ENCODE peak calls at places on chromosomes 7 and 10, in ten cellular contexts. K is heart left ventricle, S is fibroblast of the aortic adventitia, P is HFFc6, D is IMR-90, E is psoas muscle, O is AG09309, Y is AG04450, J is fibroblast of lung, L is stomach. R is an unnamed sample.

GRCh38 chr10:110916554-110917346 is 2.2 kb downstream of the BBIP1 start:
- DNase-seq in K (no peak), Y (peak; percentile 49), L (no peak), D (peak; percentile 87), J (peak; percentile 69), P (peak; percentile 92), E (no peak), O (peak; percentile 94), S (peak; percentile 89), R (no peak)

GRCh38 chr7:83996879-83997278 is 197.7 kb downstream of the SEMA3A start:
- DNase-seq in P (no peak), D (peak; percentile 31), J (peak; percentile 75), O (no peak), S (no peak), K (no peak), E (no peak), Y (no peak), L (no peak), R (no peak)

GRCh38 chr7:139358541-139359365 is 941 bp upstream of the LUC7L2 start:
- DNase-seq in D (peak; percentile 33), O (no peak), L (no peak), J (peak; percentile 66), S (peak; percentile 59), Y (no peak), P (no peak), K (no peak), E (peak; percentile 26), R (peak; percentile 4)

GRCh38 chr10:112360308-112361270 is 13.3 kb upstream of the ACSL5 start:
- DNase-seq in K (peak; percentile 73), J (no peak), S (peak; percentile 73), P (peak; percentile 38), Y (no peak), E (peak; percentile 49), D (peak; percentile 21), L (peak; percentile 82), O (no peak), R (peak; percentile 68)

GRCh38 chr10:96295475-96295874 is 8.8 kb upstream of the DNTT start:
- DNase-seq in S (no peak), E (no peak), K (no peak), Y (no peak), J (no peak), L (no peak), O (no peak), D (no peak), P (no peak), R (no peak)

GRCh38 chr7:158061884-158062656 is 525.6 kb downstream of the PTPRN2 start:
- DNase-seq in K (no peak), O (no peak), D (no peak), S (no peak), E (no peak), J (no peak), Y (no peak), L (no peak), P (no peak), R (no peak)

GRCh38 chr10:63264852-63265617 is 131.9 kb downstream of the NRBF2 start:
- DNase-seq in K (peak; percentile 33), E (no peak), J (peak; percentile 76), D (peak; percentile 68), O (no peak), P (peak; percentile 11), Y (no peak), S (peak; percentile 57), L (no peak), R (no peak)

GRCh38 chr10:97771913-97772823 is at the start of gene SFRP5:
- DNase-seq in E (no peak), L (no peak), P (no peak), S (no peak), K (no peak), Y (no peak), D (no peak), J (no peak), O (no peak), R (no peak)

DNA sequence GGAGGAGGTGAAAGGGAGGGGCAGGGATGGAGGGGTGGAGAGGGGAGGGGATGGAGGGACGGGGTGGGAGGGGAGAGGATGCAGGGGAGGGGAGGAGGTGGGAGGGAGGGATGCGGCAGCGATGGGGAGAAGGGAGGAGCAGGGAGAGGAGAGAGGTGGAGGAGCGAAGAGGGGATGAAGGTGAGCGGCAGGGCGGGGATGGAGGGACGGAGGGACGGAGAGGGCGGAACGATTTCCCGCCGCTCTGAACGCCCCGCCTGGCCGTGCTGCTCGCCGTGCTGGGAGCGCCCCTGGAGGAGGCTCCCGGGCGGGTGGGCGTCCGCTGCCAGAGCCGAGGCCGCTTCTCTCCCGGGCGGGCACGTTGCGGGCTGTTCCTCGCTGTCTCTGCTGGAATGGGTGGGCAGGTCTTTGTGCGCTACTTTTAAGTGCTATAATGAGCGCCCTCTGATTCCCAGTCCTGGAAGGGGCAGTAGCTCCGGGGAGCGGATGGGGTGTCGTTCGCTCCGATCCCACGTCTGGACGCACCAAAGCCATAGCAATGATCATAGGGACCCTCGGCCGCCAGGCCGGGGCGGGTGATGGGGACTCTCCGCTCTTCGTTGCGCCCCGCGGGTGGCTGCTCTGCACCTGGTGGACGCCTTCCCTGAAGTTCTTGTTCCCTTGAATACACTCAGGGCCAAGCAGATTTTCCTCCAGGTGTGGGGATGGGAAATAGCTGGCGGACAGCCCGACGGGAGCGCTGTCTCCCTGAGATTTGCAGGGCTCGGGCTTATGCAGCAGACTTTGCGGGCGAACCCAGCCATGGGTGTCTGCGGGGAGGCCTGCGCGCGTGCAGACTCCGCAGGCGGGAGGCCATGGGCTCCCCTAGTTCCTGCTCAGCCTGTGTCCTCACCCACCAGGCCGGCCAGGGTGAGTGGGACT is 81.1 kb upstream of the CPXM2 start:
- DNase-seq in J (no peak), K (no peak), S (no peak), L (no peak), P (no peak), E (no peak), D (no peak), O (no peak), Y (no peak), R (no peak)
- TF ChIP-seq CTCF in J (no peak), K (no peak), S (no peak), L (no peak), P (no peak), E (no peak), D (no peak), O (no peak), Y (no peak), R (no peak)

GRCh38 chr10:78844956-78845355 is 223.8 kb upstream of the ZMIZ1 start:
- DNase-seq in J (no peak), Y (no peak), E (no peak), P (no peak), O (no peak), L (no peak), S (no peak), K (no peak), D (no peak), R (no peak)
- TF ChIP-seq CTCF in J (no peak), Y (no peak), E (no peak), P (peak; percentile 35), O (no peak), L (no peak), S (no peak), K (no peak), D (no peak), R (peak; percentile 5)

DNA sequence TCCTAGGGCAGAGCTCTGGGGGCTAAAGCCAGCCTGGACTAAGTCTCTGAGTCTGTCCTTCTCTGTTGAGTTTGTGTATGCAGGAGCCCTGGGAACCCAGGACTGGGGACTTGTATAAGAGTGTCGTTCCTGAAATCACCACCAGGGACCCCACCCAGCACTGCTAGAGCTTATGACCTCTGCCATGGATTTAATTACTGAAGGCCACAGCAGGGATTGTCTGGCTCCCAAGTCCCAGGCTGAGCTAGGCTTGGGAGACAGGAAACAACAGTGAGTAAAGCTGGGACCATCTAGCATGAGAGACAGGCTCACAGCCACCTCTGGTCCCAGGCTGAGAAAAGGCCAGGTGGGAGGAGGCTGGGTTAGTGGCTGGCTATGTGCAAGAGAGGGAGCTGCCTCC is 1.4 kb upstream of the TSPAN15 start:
- DNase-seq in D (peak; percentile 13), O (no peak), L (peak; percentile 69), J (peak; percentile 33), S (peak; percentile 16), Y (no peak), K (peak; percentile 69), E (no peak), P (peak; percentile 53), R (no peak)
- TF ChIP-seq CTCF in D (peak; percentile 28), O (peak; percentile 41), L (peak; percentile 60), J (no peak), S (peak; percentile 48), Y (peak; percentile 45), K (peak; percentile 57), E (peak; percentile 63), P (peak; percentile 83), R (peak; percentile 56)

GRCh38 chr10:5582736-5583135 is 58.0 kb downstream of the CALML3 start:
- DNase-seq in J (no peak), S (no peak), K (no peak), P (no peak), O (no peak), L (no peak), Y (no peak), D (no peak), E (no peak), R (no peak)
- TF ChIP-seq CTCF in J (no peak), S (no peak), K (no peak), P (peak; percentile 46), O (no peak), L (no peak), Y (peak; percentile 8), D (no peak), E (no peak), R (peak; percentile 43)

GRCh38 chr7:26987338-26987737 is 108.5 kb downstream of the HOXA1 start:
- DNase-seq in L (no peak), Y (no peak), S (no peak), J (no peak), O (no peak), E (no peak), K (no peak), D (no peak), P (no peak), R (no peak)
- TF ChIP-seq CTCF in L (no peak), Y (no peak), S (no peak), J (no peak), O (no peak), E (no peak), K (no peak), D (no peak), P (no peak), R (no peak)

DNA sequence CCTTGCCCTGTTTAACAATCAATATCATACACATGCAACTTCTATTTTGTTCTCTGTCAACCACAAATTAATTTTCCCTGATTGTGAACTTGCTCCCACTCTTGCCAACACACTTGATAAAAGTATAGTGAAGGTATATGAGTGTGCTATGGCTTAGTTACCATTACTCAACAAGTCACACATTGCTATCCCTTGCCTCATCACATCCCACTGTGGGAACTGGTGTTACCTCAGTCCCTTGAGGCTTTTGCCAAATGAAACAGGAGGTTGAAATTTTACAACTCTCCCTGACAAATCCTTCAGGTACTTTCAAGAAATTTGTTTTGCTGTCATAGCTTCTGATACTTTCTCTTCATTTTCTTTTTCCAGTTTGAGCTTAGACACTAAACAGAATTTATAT is 472.5 kb upstream of the SEMA3D start:
- DNase-seq in K (no peak), Y (no peak), S (no peak), L (no peak), E (no peak), P (no peak), J (peak; percentile 6), D (peak; percentile 5), O (no peak), R (peak; percentile 47)
- TF ChIP-seq CTCF in K (no peak), Y (no peak), S (no peak), L (no peak), E (no peak), P (no peak), J (no peak), D (no peak), O (no peak), R (no peak)

R was measured in foreskin keratinocyte.